ENCODE peak calls at places on chromosome 11, in five cellular contexts. C, A, R, L and N are unnamed samples.

GRCh38 chr11:18615628-18616392 is 16.2 kb downstream of the MISFA start:
- DNase-seq in C (no peak), A (no peak), R (no peak), L (no peak), N (no peak)

GRCh38 chr11:85088286-85088685 is 538.9 kb downstream of the DLG2 start:
- DNase-seq in C (no peak), A (no peak), R (no peak), L (no peak), N (no peak)

GRCh38 chr11:61711493-61711892 is 31.3 kb downstream of the DAGLA start:
- DNase-seq in C (peak), A (no peak), R (no peak), L (no peak), N (no peak)

GRCh38 chr11:134388590-134388989 is 23.5 kb downstream of the B3GAT1 start:
- DNase-seq in C (no peak), A (no peak), R (no peak), L (no peak), N (no peak)

GRCh38 chr11:68965901-68966868 is 14.6 kb downstream of the MRGPRD start:
- DNase-seq in C (no peak), A (no peak), R (peak), L (no peak), N (no peak)

GRCh38 chr11:102733232-102733875 is 8.6 kb upstream of the MMP8 start:
- DNase-seq in C (peak), A (peak), R (peak), L (peak), N (peak)

GRCh38 chr11:76823481-76824028 is 37.2 kb upstream of the ACER3 start:
- DNase-seq in C (peak), A (no peak), R (no peak), L (no peak), N (no peak)

GRCh38 chr11:74642912-74643311 is 50.5 kb downstream of the POLD3 start:
- DNase-seq in C (no peak), A (no peak), R (no peak), L (no peak), N (no peak)

GRCh38 chr11:117197516-117198456 is 1.4 kb upstream of the TAGLN start:
- DNase-seq in C (peak), A (peak), R (no peak), L (peak), N (peak)

GRCh38 chr11:48122656-48123055 is 94.0 kb upstream of the OR4B1 start:
- DNase-seq in C (no peak), A (no peak), R (peak), L (no peak), N (no peak)

GRCh38 chr11:124749920-124750319 is 2.1 kb downstream of the VSIG2 start:
- DNase-seq in C (no peak), A (no peak), R (no peak), L (no peak), N (no peak)

GRCh38 chr11:102518296-102519094 is 12.1 kb downstream of the MMP7 start:
- DNase-seq in C (no peak), A (no peak), R (no peak), L (no peak), N (no peak)

GRCh38 chr11:1557904-1558831 is 13.9 kb downstream of the DUSP8 start:
- DNase-seq in C (no peak), A (no peak), R (no peak), L (peak), N (no peak)

GRCh38 chr11:33701831-33702230 is 1.2 kb upstream of the C11orf91 start:
- DNase-seq in C (no peak), A (no peak), R (no peak), L (no peak), N (no peak)

GRCh38 chr11:131668867-131669780 is 298.7 kb downstream of the NTM start:
- DNase-seq in C (peak), A (peak), R (no peak), L (peak), N (peak)

GRCh38 chr11:60265373-60266214 is 14.9 kb upstream of the MS4A4A start:
- DNase-seq in C (no peak), A (no peak), R (no peak), L (peak), N (peak)

GRCh38 chr11:18225906-18226305 is 10.7 kb downstream of the SAA4 start:
- DNase-seq in C (no peak), A (no peak), R (no peak), L (no peak), N (no peak)

GRCh38 chr11:14644396-14645246 is 1.0 kb downstream of the PDE3B start:
- DNase-seq in C (peak), A (peak), R (peak), L (peak), N (peak)

GRCh38 chr11:74024630-74025029 is 15.7 kb upstream of the UCP3 start:
- DNase-seq in C (no peak), A (no peak), R (no peak), L (peak), N (no peak)

GRCh38 chr11:118607401-118608267 is at the start of gene PHLDB1:
- DNase-seq in C (peak), A (peak), R (no peak), L (peak), N (peak)

GRCh38 chr11:108947654-108948570 is 283.0 kb downstream of the DDX10 start:
- DNase-seq in C (no peak), A (no peak), R (no peak), L (no peak), N (no peak)

GRCh38 chr11:6219359-6219758 is 14.0 kb downstream of the C11orf42 start:
- DNase-seq in C (no peak), A (no peak), R (no peak), L (peak), N (no peak)

GRCh38 chr11:35579557-35580396 is 38.5 kb upstream of the FJX1 start:
- DNase-seq in C (no peak), A (no peak), R (no peak), L (peak), N (no peak)

GRCh38 chr11:45607995-45608394 is 57.4 kb downstream of the CHST1 start:
- DNase-seq in C (no peak), A (no peak), R (no peak), L (no peak), N (no peak)

GRCh38 chr11:17593466-17594245 is 46.6 kb downstream of the OTOG start:
- DNase-seq in C (no peak), A (peak), R (peak), L (no peak), N (no peak)

GRCh38 chr11:93169950-93170561 is 27.7 kb downstream of the SLC36A4 start:
- DNase-seq in C (no peak), A (no peak), R (no peak), L (peak), N (no peak)

GRCh38 chr11:128481135-128481534 is 106.2 kb downstream of the ETS1 start:
- DNase-seq in C (no peak), A (no peak), R (no peak), L (no peak), N (no peak)

GRCh38 chr11:119989422-119989821 is 148.5 kb downstream of the TRIM29 start:
- DNase-seq in C (no peak), A (no peak), R (no peak), L (no peak), N (no peak)

GRCh38 chr11:27350503-27350902 is 12.5 kb downstream of the CCDC34 start:
- DNase-seq in C (no peak), A (no peak), R (no peak), L (no peak), N (no peak)

GRCh38 chr11:111459506-111460270 is 52.5 kb downstream of the BTG4 start:
- DNase-seq in C (no peak), A (no peak), R (no peak), L (no peak), N (no peak)
- TF ChIP-seq CTCF in C (no peak), A (no peak), R (no peak), L (no peak), N (no peak)

DNA sequence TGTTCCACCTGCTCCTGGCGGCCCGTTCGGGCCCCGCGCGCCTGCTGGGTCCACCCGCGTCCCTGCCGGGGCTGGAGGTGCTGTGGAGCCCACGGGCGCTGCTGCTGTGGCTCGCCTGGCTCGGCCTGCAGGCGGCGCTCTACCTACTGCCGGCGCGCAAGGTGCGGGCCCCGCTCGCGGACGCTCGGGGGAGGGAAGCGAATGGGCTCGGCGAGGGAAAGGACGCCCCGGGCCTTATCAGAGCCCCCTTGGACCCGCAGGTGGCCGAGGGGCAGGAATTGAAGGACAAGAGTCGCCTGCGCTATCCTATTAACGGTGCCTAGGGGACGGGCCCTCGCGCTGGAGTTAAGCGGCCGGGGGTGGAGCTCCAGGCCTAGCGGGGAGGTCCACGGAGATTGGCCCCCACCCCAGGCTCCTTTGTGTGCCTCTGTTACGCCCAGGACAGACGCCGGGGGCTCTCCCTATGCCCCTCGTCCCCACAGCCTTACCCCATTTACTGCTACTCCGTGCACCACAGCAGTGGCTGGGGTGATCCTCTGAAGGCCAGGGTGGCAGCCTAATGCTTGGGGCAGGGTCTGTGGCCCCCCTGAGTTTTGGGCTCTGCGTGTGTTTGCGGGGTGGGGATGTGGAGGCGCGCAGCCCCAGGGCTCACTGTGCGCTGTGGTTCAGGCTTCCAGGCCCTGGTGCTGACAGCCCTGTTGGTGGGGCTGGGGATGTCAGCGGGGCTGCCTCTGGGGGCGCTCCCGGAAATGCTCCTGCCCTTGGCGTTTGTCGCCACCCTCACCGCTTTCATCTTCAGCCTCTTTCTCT is 1.1 kb downstream of the TM7SF2 start:
- DNase-seq in C (peak), A (peak), R (peak), L (peak), N (peak)
- TF ChIP-seq CTCF in C (peak), A (peak), R (peak), L (peak), N (peak)

GRCh38 chr11:3810951-3811350 is 2.6 kb downstream of the PGAP2 start:
- DNase-seq in C (no peak), A (no peak), R (no peak), L (no peak), N (no peak)

GRCh38 chr11:3807856-3808845 is at the start of gene PGAP2:
- DNase-seq in C (peak), A (peak), R (peak), L (peak), N (peak)

GRCh38 chr11:3809624-3809928 is 1.2 kb downstream of the PGAP2 start:
- DNase-seq in C (no peak), A (no peak), R (no peak), L (no peak), N (no peak)

GRCh38 chr11:3810446-3810845 is 2.1 kb downstream of the PGAP2 start:
- DNase-seq in C (no peak), A (no peak), R (no peak), L (no peak), N (no peak)

DNA sequence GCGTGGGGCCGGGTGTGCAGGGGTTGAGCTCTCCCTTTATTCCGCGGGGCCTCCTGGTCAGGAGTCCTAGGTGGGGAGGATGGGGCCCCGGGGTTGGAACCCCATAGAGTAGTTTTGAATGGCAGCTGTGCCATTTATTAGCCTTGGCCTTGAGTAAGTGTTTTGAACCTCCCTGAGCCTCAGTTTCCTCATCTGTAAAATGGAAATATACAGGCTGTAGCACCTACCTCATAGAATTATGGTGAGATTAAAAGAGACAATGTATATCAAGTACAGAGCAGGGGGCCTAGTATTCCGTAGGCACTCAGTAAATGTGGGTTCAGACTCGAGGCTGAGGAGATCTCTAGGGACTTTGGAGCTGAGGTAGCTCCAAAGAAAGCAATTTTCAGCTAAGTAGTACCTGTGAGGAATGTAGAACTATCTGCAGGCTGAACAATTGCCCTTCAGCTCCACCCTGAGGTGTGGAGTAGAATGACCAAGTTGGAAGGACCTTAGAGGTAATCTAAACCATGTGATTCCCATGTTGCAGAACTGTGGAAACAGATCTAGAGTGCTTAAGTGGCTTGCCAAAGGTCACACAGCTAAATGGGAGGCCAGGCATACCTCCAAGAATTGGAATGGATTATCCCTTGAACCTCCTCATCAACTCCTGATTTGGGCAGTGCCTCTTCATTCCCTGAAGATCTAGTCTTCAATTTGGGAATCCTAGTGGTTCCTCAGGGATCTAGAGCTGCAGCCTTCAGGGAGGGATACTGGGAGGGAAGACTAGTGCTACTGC is 675 bp downstream of the PGAP2 start:
- DNase-seq in C (no peak), A (peak), R (peak), L (peak), N (no peak)
- TF ChIP-seq CTCF in C (peak), A (no peak), R (peak), L (peak), N (peak)

GRCh38 chr11:79461144-79461543 is 20.3 kb upstream of the TENM4 start:
- DNase-seq in C (peak), A (no peak), R (no peak), L (peak), N (peak)
- TF ChIP-seq CTCF in C (peak), A (peak), R (peak), L (peak), N (peak)

GRCh38 chr11:70620510-70621184 is 222.3 kb downstream of the CTTN start:
- DNase-seq in C (no peak), A (no peak), R (no peak), L (no peak), N (no peak)

GRCh38 chr11:70616938-70617674 is 218.8 kb downstream of the CTTN start:
- DNase-seq in C (no peak), A (no peak), R (no peak), L (no peak), N (no peak)

GRCh38 chr11:70621241-70621640 is 222.9 kb downstream of the CTTN start:
- DNase-seq in C (no peak), A (no peak), R (no peak), L (no peak), N (no peak)

GRCh38 chr11:70618471-70619101 is 220.3 kb downstream of the CTTN start:
- DNase-seq in C (no peak), A (no peak), R (no peak), L (no peak), N (no peak)

GRCh38 chr11:70619591-70619990 is 221.3 kb downstream of the CTTN start:
- DNase-seq in C (no peak), A (no peak), R (no peak), L (no peak), N (no peak)
- TF ChIP-seq CTCF in C (no peak), A (no peak), R (no peak), L (no peak), N (no peak)

GRCh38 chr11:66969584-66970205 is 5.4 kb upstream of the C11orf86 start:
- DNase-seq in C (no peak), A (no peak), R (no peak), L (no peak), N (no peak)
- TF ChIP-seq CTCF in C (no peak), A (no peak), R (no peak), L (no peak), N (no peak)

DNA sequence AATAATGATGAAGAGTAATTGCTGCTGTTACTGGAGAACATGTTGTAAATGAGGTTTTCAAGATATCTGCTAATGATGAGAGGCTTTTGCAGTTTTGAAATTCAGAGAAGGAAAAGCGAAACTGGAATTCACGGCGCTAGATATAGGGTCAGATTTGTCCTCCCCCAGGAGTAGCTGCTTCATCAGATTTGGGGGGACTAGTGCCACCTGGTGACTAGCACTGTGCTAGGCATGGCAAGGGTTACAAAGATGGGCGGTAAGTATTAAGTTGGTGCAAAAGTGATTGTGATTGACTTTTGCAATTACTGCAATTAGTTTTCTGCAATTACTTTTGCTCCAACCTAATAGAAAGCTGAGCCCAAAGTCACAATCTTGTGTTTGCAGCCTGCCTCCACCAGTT is 879.9 kb upstream of the TENM4 start:
- DNase-seq in C (no peak), A (peak), R (no peak), L (no peak), N (no peak)
- TF ChIP-seq CTCF in C (peak), A (peak), R (no peak), L (peak), N (no peak)

GRCh38 chr11:66489636-66490035 is 9.4 kb downstream of the DPP3 start:
- DNase-seq in C (no peak), A (no peak), R (no peak), L (no peak), N (no peak)

GRCh38 chr11:66488957-66489356 is 8.7 kb downstream of the DPP3 start:
- DNase-seq in C (no peak), A (no peak), R (no peak), L (no peak), N (no peak)

GRCh38 chr11:66493124-66493523 is 12.9 kb downstream of the DPP3 start:
- DNase-seq in C (no peak), A (no peak), R (no peak), L (no peak), N (no peak)

GRCh38 chr11:66492161-66492865 is 12.1 kb downstream of the DPP3 start:
- DNase-seq in C (no peak), A (no peak), R (no peak), L (no peak), N (no peak)

DNA sequence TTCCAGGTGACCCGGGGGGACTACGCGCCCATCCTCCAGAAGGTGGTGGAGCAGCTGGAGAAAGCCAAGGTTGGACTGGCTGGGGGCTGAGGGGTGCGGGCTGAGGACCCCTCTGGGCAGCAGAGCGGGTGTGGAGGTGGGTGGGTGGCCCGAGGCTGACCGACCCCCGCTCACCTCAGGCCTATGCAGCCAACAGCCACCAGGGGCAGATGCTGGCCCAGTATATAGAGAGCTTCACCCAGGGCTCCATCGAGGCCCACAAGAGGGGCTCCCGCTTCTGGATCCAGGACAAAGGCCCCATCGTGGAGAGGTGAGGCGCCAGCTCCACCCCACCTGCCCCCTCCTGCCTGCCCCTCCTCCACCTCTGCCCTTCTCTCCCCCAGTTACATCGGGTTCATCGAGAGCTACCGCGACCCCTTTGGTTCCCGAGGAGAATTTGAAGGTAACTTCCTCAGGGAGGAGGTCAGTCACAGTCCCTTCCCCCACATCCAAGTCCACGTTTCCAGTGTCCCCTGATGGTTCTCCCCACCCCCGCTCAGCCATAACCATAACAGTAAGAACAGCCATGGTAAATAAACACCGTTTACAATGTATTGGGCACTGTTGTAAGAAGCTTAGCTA is 11.2 kb downstream of the DPP3 start:
- DNase-seq in C (no peak), A (peak), R (no peak), L (no peak), N (peak)
- TF ChIP-seq CTCF in C (peak), A (peak), R (no peak), L (no peak), N (peak)